ENCODE peak calls at places on chromosomes 12 and 14, in eight cellular contexts. One of them, this sample, is unnamed.

GRCh38 chr14:94046696-94047250 is 20.6 kb downstream of the OTUB2 start:
- DNase-seq in PC-9: no peak
- DNase-seq in uterus: peak
- DNase-seq in neural progenitor cell: no peak
- DNase-seq in SJSA1: no peak
- DNase-seq in brain microvascular endothelial cell: no peak
- DNase-seq in GM12878: no peak
- DNase-seq in spleen: peak
- DNase-seq in this sample: no peak

GRCh38 chr12:105559292-105559691 is 228.8 kb downstream of the C12orf75 start:
- DNase-seq in uterus: no peak
- DNase-seq in brain microvascular endothelial cell: no peak
- DNase-seq in PC-9: no peak
- DNase-seq in neural progenitor cell: no peak
- DNase-seq in SJSA1: no peak
- DNase-seq in spleen: no peak
- DNase-seq in GM12878: no peak
- DNase-seq in this sample: no peak

GRCh38 chr12:69097619-69098368 is 141.6 kb upstream of the CPSF6 start:
- DNase-seq in SJSA1: peak
- DNase-seq in PC-9: no peak
- DNase-seq in GM12878: no peak
- DNase-seq in uterus: no peak
- DNase-seq in neural progenitor cell: no peak
- DNase-seq in brain microvascular endothelial cell: peak
- DNase-seq in spleen: no peak
- DNase-seq in this sample: no peak

GRCh38 chr14:65637780-65638179 is 225.2 kb downstream of the FUT8 start:
- DNase-seq in GM12878: peak
- DNase-seq in SJSA1: no peak
- DNase-seq in spleen: no peak
- DNase-seq in brain microvascular endothelial cell: no peak
- DNase-seq in uterus: peak
- DNase-seq in neural progenitor cell: no peak
- DNase-seq in PC-9: no peak
- DNase-seq in this sample: no peak

GRCh38 chr14:50657753-50658152 is 10.4 kb downstream of the SAV1 start:
- DNase-seq in PC-9: no peak
- DNase-seq in spleen: no peak
- DNase-seq in GM12878: no peak
- DNase-seq in uterus: no peak
- DNase-seq in SJSA1: no peak
- DNase-seq in brain microvascular endothelial cell: no peak
- DNase-seq in neural progenitor cell: no peak
- DNase-seq in this sample: no peak

GRCh38 chr12:3152892-3153291 is 75.7 kb downstream of the TSPAN9 start:
- DNase-seq in PC-9: no peak
- DNase-seq in brain microvascular endothelial cell: no peak
- DNase-seq in spleen: peak
- DNase-seq in neural progenitor cell: no peak
- DNase-seq in SJSA1: no peak
- DNase-seq in uterus: no peak
- DNase-seq in GM12878: no peak
- DNase-seq in this sample: peak

GRCh38 chr12:104350211-104350908 is 46.8 kb downstream of the EID3 start:
- DNase-seq in PC-9: no peak
- DNase-seq in GM12878: no peak
- DNase-seq in neural progenitor cell: no peak
- DNase-seq in SJSA1: no peak
- DNase-seq in uterus: no peak
- DNase-seq in brain microvascular endothelial cell: no peak
- DNase-seq in spleen: no peak
- DNase-seq in this sample: no peak

GRCh38 chr12:71538807-71539206 is 99.2 kb downstream of the LGR5 start:
- DNase-seq in GM12878: no peak
- DNase-seq in uterus: no peak
- DNase-seq in PC-9: no peak
- DNase-seq in brain microvascular endothelial cell: no peak
- DNase-seq in neural progenitor cell: no peak
- DNase-seq in spleen: no peak
- DNase-seq in SJSA1: no peak
- DNase-seq in this sample: no peak

GRCh38 chr14:77653473-77653872 is 37.0 kb upstream of the SPTLC2 start:
- DNase-seq in neural progenitor cell: peak
- DNase-seq in PC-9: no peak
- DNase-seq in spleen: peak
- DNase-seq in brain microvascular endothelial cell: no peak
- DNase-seq in GM12878: no peak
- DNase-seq in uterus: no peak
- DNase-seq in SJSA1: no peak
- DNase-seq in this sample: no peak

GRCh38 chr12:70645494-70646317 is 8.5 kb upstream of the PTPRB start:
- DNase-seq in PC-9: peak
- DNase-seq in neural progenitor cell: no peak
- DNase-seq in brain microvascular endothelial cell: peak
- DNase-seq in spleen: peak
- DNase-seq in SJSA1: peak
- DNase-seq in uterus: peak
- DNase-seq in GM12878: no peak
- DNase-seq in this sample: peak

GRCh38 chr12:120199595-120200306 is 1.2 kb downstream of the RPLP0 start:
- DNase-seq in uterus: peak
- DNase-seq in brain microvascular endothelial cell: peak
- DNase-seq in neural progenitor cell: no peak
- DNase-seq in PC-9: peak
- DNase-seq in spleen: no peak
- DNase-seq in GM12878: no peak
- DNase-seq in SJSA1: peak
- DNase-seq in this sample: no peak

GRCh38 chr12:120227233-120228040 is 26.5 kb upstream of the RPLP0 start:
- DNase-seq in brain microvascular endothelial cell: no peak
- DNase-seq in spleen: no peak
- DNase-seq in neural progenitor cell: no peak
- DNase-seq in uterus: no peak
- DNase-seq in SJSA1: no peak
- DNase-seq in GM12878: no peak
- DNase-seq in PC-9: no peak
- DNase-seq in this sample: no peak

GRCh38 chr12:57270966-57271470 is 20.0 kb upstream of the STAC3 start:
- DNase-seq in brain microvascular endothelial cell: no peak
- DNase-seq in SJSA1: no peak
- DNase-seq in spleen: no peak
- DNase-seq in neural progenitor cell: no peak
- DNase-seq in PC-9: no peak
- DNase-seq in GM12878: no peak
- DNase-seq in uterus: no peak
- DNase-seq in this sample: no peak

GRCh38 chr12:27535318-27535717 is 11.3 kb downstream of the PPFIBP1 start:
- DNase-seq in uterus: no peak
- DNase-seq in GM12878: no peak
- DNase-seq in spleen: no peak
- DNase-seq in brain microvascular endothelial cell: no peak
- DNase-seq in PC-9: no peak
- DNase-seq in neural progenitor cell: no peak
- DNase-seq in SJSA1: no peak
- DNase-seq in this sample: no peak

GRCh38 chr12:27531916-27532315 is 7.9 kb downstream of the PPFIBP1 start:
- DNase-seq in SJSA1: no peak
- DNase-seq in uterus: no peak
- DNase-seq in brain microvascular endothelial cell: no peak
- DNase-seq in GM12878: no peak
- DNase-seq in PC-9: no peak
- DNase-seq in neural progenitor cell: no peak
- DNase-seq in spleen: no peak
- DNase-seq in this sample: no peak

GRCh38 chr12:27534060-27534764 is 10.2 kb downstream of the PPFIBP1 start:
- DNase-seq in brain microvascular endothelial cell: no peak
- DNase-seq in GM12878: peak
- DNase-seq in neural progenitor cell: no peak
- DNase-seq in uterus: no peak
- DNase-seq in PC-9: no peak
- DNase-seq in SJSA1: peak
- DNase-seq in spleen: no peak
- DNase-seq in this sample: no peak

GRCh38 chr12:27537855-27538675 is 14.1 kb downstream of the PPFIBP1 start:
- DNase-seq in GM12878: no peak
- DNase-seq in neural progenitor cell: no peak
- DNase-seq in SJSA1: no peak
- DNase-seq in PC-9: no peak
- DNase-seq in brain microvascular endothelial cell: no peak
- DNase-seq in uterus: no peak
- DNase-seq in spleen: no peak
- DNase-seq in this sample: no peak

DNA sequence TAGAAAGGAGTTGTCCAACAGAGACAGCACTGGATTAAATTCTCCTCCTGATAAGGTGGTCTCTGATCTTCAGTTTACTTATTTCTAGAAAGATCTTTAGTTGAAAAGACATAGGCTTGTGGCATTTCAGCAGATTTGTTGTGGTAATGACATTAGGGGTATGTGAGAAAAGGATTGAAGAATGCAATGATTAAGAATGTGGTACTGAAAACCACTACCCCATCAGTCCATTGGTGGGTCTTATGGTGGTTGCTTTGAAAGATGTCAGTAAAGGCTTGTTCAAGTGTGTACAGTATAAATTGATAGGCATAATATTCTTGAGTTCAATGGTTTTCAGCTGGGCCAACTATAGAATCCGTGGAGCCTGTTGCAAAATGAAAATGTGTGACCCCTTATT is 10.8 kb downstream of the PPFIBP1 start:
- DNase-seq in SJSA1: no peak
- DNase-seq in PC-9: no peak
- DNase-seq in spleen: no peak
- DNase-seq in GM12878: no peak
- DNase-seq in neural progenitor cell: no peak
- DNase-seq in brain microvascular endothelial cell: no peak
- DNase-seq in uterus: no peak
- DNase-seq in this sample: no peak
- H3K4me3 ChIP-seq in SJSA1: no peak
- H3K4me3 ChIP-seq in PC-9: no peak
- H3K4me3 ChIP-seq in spleen: no peak
- H3K4me3 ChIP-seq in GM12878: peak
- H3K4me3 ChIP-seq in neural progenitor cell: no peak
- H3K4me3 ChIP-seq in brain microvascular endothelial cell: no peak
- H3K4me3 ChIP-seq in uterus: no peak
- H3K4me3 ChIP-seq in this sample: no peak

DNA sequence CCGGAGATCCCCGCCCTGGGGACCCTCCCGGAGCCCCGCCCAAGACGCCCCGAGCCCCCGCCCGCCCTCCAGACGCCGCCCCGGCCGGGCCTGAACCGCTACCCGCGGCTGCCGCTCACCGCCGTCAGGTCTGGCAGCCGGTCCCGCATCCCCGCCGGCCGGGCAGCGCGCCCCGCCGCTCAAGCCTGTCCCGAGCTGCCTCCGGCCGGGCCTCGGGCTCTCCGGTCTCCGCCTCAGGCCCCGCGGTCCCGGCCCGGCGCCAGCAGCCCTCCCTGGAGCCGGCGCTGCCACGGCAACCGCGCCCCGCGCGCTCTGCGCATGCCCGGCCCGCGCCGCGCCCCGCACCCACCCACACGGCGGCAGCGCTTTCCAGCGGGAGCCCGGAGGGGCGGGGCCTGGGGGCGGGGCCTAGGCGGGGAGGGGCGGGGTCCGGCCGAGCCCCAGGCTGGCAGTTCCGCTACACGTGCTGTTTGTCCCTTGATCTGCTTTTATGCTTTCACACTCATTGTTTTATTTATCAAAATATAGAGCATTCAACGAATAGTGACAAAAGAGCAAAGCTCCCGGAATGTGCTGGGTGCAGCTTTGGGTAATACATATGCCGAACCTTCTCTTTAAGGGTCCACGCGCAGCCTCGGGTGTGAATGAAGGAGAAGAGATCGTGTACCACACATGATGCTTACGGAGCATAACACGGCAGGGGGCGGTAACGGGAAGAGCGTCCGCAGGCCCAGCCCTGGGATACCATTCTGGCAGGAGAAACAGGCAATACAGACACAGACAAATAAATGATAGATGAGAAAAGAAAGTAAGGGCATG is at the start of gene STX2:
- DNase-seq in GM12878: peak
- DNase-seq in brain microvascular endothelial cell: peak
- DNase-seq in uterus: peak
- DNase-seq in PC-9: no peak
- DNase-seq in neural progenitor cell: peak
- DNase-seq in spleen: peak
- DNase-seq in SJSA1: peak
- DNase-seq in this sample: peak
- H3K27ac ChIP-seq in GM12878: no peak
- H3K27ac ChIP-seq in brain microvascular endothelial cell: peak
- H3K27ac ChIP-seq in uterus: peak
- H3K27ac ChIP-seq in PC-9: no peak
- H3K27ac ChIP-seq in neural progenitor cell: no peak
- H3K27ac ChIP-seq in spleen: no peak
- H3K27ac ChIP-seq in SJSA1: peak
- H3K27ac ChIP-seq in this sample: peak

GRCh38 chr14:54465654-54466053 is 23.1 kb downstream of the GMFB start:
- DNase-seq in PC-9: no peak
- DNase-seq in spleen: no peak
- DNase-seq in SJSA1: no peak
- DNase-seq in neural progenitor cell: no peak
- DNase-seq in GM12878: no peak
- DNase-seq in brain microvascular endothelial cell: no peak
- DNase-seq in uterus: no peak
- DNase-seq in this sample: no peak
- H3K4me3 ChIP-seq in PC-9: no peak
- H3K4me3 ChIP-seq in spleen: no peak
- H3K4me3 ChIP-seq in SJSA1: no peak
- H3K4me3 ChIP-seq in neural progenitor cell: no peak
- H3K4me3 ChIP-seq in GM12878: no peak
- H3K4me3 ChIP-seq in brain microvascular endothelial cell: no peak
- H3K4me3 ChIP-seq in uterus: no peak
- H3K4me3 ChIP-seq in this sample: no peak

GRCh38 chr14:36522347-36522971 is 2.4 kb upstream of the NKX2-1 start:
- DNase-seq in spleen: no peak
- DNase-seq in SJSA1: no peak
- DNase-seq in brain microvascular endothelial cell: no peak
- DNase-seq in GM12878: no peak
- DNase-seq in PC-9: no peak
- DNase-seq in uterus: no peak
- DNase-seq in neural progenitor cell: peak
- DNase-seq in this sample: no peak

GRCh38 chr14:36524220-36524837 is 4.3 kb upstream of the NKX2-1 start:
- DNase-seq in spleen: no peak
- DNase-seq in SJSA1: no peak
- DNase-seq in brain microvascular endothelial cell: no peak
- DNase-seq in GM12878: no peak
- DNase-seq in uterus: no peak
- DNase-seq in neural progenitor cell: peak
- DNase-seq in PC-9: no peak
- DNase-seq in this sample: no peak

GRCh38 chr14:36525746-36526099 is 5.7 kb upstream of the NKX2-1 start:
- DNase-seq in brain microvascular endothelial cell: no peak
- DNase-seq in GM12878: no peak
- DNase-seq in SJSA1: no peak
- DNase-seq in neural progenitor cell: no peak
- DNase-seq in spleen: no peak
- DNase-seq in uterus: no peak
- DNase-seq in PC-9: no peak
- DNase-seq in this sample: no peak

GRCh38 chr14:36522972-36523685 is 3.1 kb upstream of the NKX2-1 start:
- DNase-seq in uterus: no peak
- DNase-seq in PC-9: no peak
- DNase-seq in neural progenitor cell: peak
- DNase-seq in brain microvascular endothelial cell: no peak
- DNase-seq in GM12878: no peak
- DNase-seq in SJSA1: no peak
- DNase-seq in spleen: no peak
- DNase-seq in this sample: no peak

GRCh38 chr14:36524874-36525745 is 5.1 kb upstream of the NKX2-1 start:
- DNase-seq in SJSA1: no peak
- DNase-seq in GM12878: no peak
- DNase-seq in brain microvascular endothelial cell: no peak
- DNase-seq in uterus: no peak
- DNase-seq in neural progenitor cell: peak
- DNase-seq in spleen: no peak
- DNase-seq in PC-9: no peak
- DNase-seq in this sample: no peak
- H3K27ac ChIP-seq in SJSA1: no peak
- H3K27ac ChIP-seq in GM12878: no peak
- H3K27ac ChIP-seq in brain microvascular endothelial cell: no peak
- H3K27ac ChIP-seq in uterus: no peak
- H3K27ac ChIP-seq in neural progenitor cell: no peak
- H3K27ac ChIP-seq in spleen: no peak
- H3K27ac ChIP-seq in PC-9: no peak
- H3K27ac ChIP-seq in this sample: no peak

This sample was measured in kidney.